ENCODE peak calls at places on chromosomes 2 and 18, in four cellular contexts. One of them, this sample, is unnamed.

GRCh38 chr2:200728630-200729029 is 83.1 kb upstream of the BZW1 start:
- DNase-seq in heart right ventricle: no peak
- DNase-seq in GM20000: no peak
- DNase-seq in ovary: peak
- DNase-seq in this sample: no peak

GRCh38 chr18:14189858-14190257 is 57.6 kb upstream of the ZNF519 start:
- DNase-seq in heart right ventricle: no peak
- DNase-seq in GM20000: no peak
- DNase-seq in ovary: no peak
- DNase-seq in this sample: peak

GRCh38 chr2:44118257-44118656 is 50.4 kb upstream of the PPM1B start:
- DNase-seq in heart right ventricle: no peak
- DNase-seq in GM20000: no peak
- DNase-seq in ovary: no peak
- DNase-seq in this sample: no peak

GRCh38 chr2:20991031-20991430 is 52.8 kb downstream of the APOB start:
- DNase-seq in heart right ventricle: no peak
- DNase-seq in GM20000: no peak
- DNase-seq in ovary: no peak
- DNase-seq in this sample: no peak

GRCh38 chr2:134601266-134601665 is 117.5 kb downstream of the TMEM163 start:
- DNase-seq in heart right ventricle: no peak
- DNase-seq in GM20000: no peak
- DNase-seq in ovary: no peak
- DNase-seq in this sample: no peak

GRCh38 chr2:81206216-81206615 is 901.7 kb upstream of the LRRTM1 start:
- DNase-seq in heart right ventricle: no peak
- DNase-seq in GM20000: no peak
- DNase-seq in ovary: no peak
- DNase-seq in this sample: no peak

GRCh38 chr2:235639387-235639786 is 145.5 kb downstream of the AGAP1 start:
- DNase-seq in heart right ventricle: peak
- DNase-seq in GM20000: no peak
- DNase-seq in ovary: peak
- DNase-seq in this sample: no peak

GRCh38 chr18:39346916-39347315 is 1781.3 kb upstream of the CELF4 start:
- DNase-seq in heart right ventricle: no peak
- DNase-seq in GM20000: no peak
- DNase-seq in ovary: no peak
- DNase-seq in this sample: no peak

GRCh38 chr2:224410946-224411561 is 9.1 kb upstream of the FAM124B start:
- DNase-seq in heart right ventricle: no peak
- DNase-seq in GM20000: no peak
- DNase-seq in ovary: no peak
- DNase-seq in this sample: no peak

GRCh38 chr18:27605107-27605834 is 420.2 kb upstream of the CHST9 start:
- DNase-seq in heart right ventricle: no peak
- DNase-seq in GM20000: peak
- DNase-seq in ovary: peak
- DNase-seq in this sample: peak

GRCh38 chr2:204615456-204615855 is 70.2 kb downstream of the PARD3B start:
- DNase-seq in heart right ventricle: no peak
- DNase-seq in GM20000: no peak
- DNase-seq in ovary: no peak
- DNase-seq in this sample: no peak

GRCh38 chr2:175036582-175037018 is 31.4 kb upstream of the CHN1 start:
- DNase-seq in heart right ventricle: no peak
- DNase-seq in GM20000: peak
- DNase-seq in ovary: no peak
- DNase-seq in this sample: no peak

GRCh38 chr2:230956827-230957755 is 32.0 kb upstream of the GPR55 start:
- DNase-seq in heart right ventricle: peak
- DNase-seq in GM20000: peak
- DNase-seq in ovary: no peak
- DNase-seq in this sample: peak

GRCh38 chr18:26568513-26568912 is 20.2 kb upstream of the KCTD1 start:
- DNase-seq in heart right ventricle: no peak
- DNase-seq in GM20000: no peak
- DNase-seq in ovary: no peak
- DNase-seq in this sample: no peak

GRCh38 chr2:88739985-88740600 is 48.6 kb downstream of the RPIA start:
- DNase-seq in heart right ventricle: peak
- DNase-seq in GM20000: peak
- DNase-seq in ovary: peak
- DNase-seq in this sample: peak

DNA sequence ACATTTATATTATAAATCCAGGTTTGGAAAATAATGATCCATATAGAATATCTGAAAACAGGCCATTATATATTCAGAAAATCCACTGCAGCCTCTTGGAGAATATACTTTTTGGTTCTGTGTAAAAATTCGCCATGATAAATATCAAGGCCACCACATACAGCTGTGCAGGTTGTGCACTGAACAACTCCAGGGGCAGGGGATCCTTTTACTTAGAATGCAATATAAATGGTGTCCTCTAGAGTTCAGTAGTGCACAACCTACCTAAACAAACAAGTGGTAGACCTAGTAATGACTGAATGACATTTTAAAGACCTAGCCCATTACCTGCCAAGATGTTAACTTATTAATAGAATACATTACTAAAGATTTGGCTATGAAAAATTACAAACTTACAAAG is 22.4 kb downstream of the MOGAT1 start:
- DNase-seq in heart right ventricle: no peak
- DNase-seq in GM20000: no peak
- DNase-seq in ovary: no peak
- DNase-seq in this sample: no peak
- TF ChIP-seq CTCF in heart right ventricle: peak
- TF ChIP-seq CTCF in GM20000: no peak
- TF ChIP-seq CTCF in ovary: no peak
- TF ChIP-seq CTCF in this sample: no peak

GRCh38 chr2:74119324-74119723 is 28.4 kb downstream of the BOLA3 start:
- DNase-seq in heart right ventricle: no peak
- DNase-seq in GM20000: no peak
- DNase-seq in ovary: no peak
- DNase-seq in this sample: no peak
- TF ChIP-seq CTCF in heart right ventricle: no peak
- TF ChIP-seq CTCF in GM20000: no peak
- TF ChIP-seq CTCF in ovary: no peak
- TF ChIP-seq CTCF in this sample: no peak

GRCh38 chr18:13139885-13140450 is 78.6 kb upstream of the LDLRAD4 start:
- DNase-seq in heart right ventricle: no peak
- DNase-seq in GM20000: no peak
- DNase-seq in ovary: no peak
- DNase-seq in this sample: peak
- TF ChIP-seq CTCF in heart right ventricle: no peak
- TF ChIP-seq CTCF in GM20000: peak
- TF ChIP-seq CTCF in ovary: no peak
- TF ChIP-seq CTCF in this sample: no peak

DNA sequence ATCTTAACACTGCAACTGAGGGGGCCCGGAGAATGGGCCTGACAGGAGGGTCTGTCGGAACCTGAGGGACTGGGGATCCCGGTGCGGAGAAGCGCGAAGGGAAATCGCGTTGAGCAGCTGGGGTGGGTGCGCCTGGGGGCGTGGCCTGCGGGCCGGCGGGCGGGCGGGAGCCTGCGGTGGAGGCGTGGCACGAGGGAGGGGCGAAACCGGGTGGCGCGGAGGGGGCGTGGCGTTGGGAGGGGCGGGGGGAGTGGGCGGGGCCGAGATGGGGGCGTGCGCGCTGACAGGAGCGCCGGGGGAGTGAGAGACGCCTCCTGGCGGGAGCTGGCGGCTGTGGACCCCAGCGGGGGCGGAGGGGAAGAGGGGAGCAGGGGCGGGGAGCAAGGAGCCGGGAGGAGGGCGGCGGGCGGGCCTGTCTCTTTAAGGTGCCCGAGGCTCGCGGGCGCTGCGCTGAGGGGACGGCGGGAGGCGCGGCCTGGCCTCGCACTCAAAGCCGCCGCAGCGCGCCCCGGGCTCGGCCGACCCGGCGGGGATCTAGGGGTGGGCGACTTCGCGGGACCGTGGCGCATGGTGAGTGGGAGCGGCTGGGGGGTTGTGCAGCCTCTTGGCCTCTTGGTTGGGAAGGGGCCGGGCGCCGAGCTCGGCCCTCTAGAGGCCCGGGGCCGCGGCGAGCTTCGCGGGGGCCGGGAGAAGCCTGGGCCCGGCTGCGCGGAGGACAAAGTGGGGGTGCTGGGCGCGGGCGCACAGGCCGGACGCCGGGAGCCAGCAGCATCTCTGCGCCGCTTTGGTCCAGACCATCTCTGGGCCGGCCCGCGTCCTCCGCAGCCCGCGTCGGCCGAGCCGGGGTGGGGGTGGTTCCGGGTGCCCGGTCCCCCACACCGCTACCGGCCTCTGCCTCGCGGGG is at the start of gene TWSG1:
- DNase-seq in heart right ventricle: peak
- DNase-seq in GM20000: peak
- DNase-seq in ovary: peak
- DNase-seq in this sample: peak
- TF ChIP-seq CTCF in heart right ventricle: peak
- TF ChIP-seq CTCF in GM20000: no peak
- TF ChIP-seq CTCF in ovary: peak
- TF ChIP-seq CTCF in this sample: peak